ENCODE peak calls at places on chromosome 1, in eight cellular contexts. C is brain microvascular endothelial cell; U is Peyer's patch; W is GM23338; K is cardiac muscle cell; P is transverse colon; X is CD4-positive, alpha-beta T cell; Q is left ventricle myocardium inferior. S is an unnamed sample.

GRCh38 chr1:209728466-209728865 is 23.8 kb downstream of the HSD11B1 start:
- DNase-seq in X (no peak), W (no peak), Q (peak), P (no peak), U (no peak), C (no peak), K (no peak), S (no peak)

GRCh38 chr1:115413208-115413607 is 75.2 kb upstream of the NGF start:
- DNase-seq in U (no peak), W (no peak), C (no peak), K (no peak), Q (no peak), X (no peak), P (no peak), S (no peak)

GRCh38 chr1:30763654-30764248 is 6.2 kb upstream of the LAPTM5 start:
- DNase-seq in P (no peak), W (no peak), Q (no peak), C (peak), K (no peak), X (no peak), U (no peak), S (no peak)

GRCh38 chr1:164310166-164310565 is 248.8 kb upstream of the PBX1 start:
- DNase-seq in K (no peak), W (no peak), Q (no peak), U (no peak), C (peak), P (no peak), X (no peak), S (no peak)

GRCh38 chr1:52588535-52588934 is 13.6 kb upstream of the GPX7 start:
- DNase-seq in W (no peak), K (no peak), C (no peak), X (no peak), U (no peak), Q (no peak), P (no peak), S (no peak)

GRCh38 chr1:158819461-158820443 is 11.4 kb upstream of the MNDA start:
- DNase-seq in Q (no peak), X (no peak), P (no peak), U (no peak), W (no peak), C (peak), K (no peak), S (peak)

GRCh38 chr1:208054885-208055507 is 144.1 kb upstream of the CD34 start:
- DNase-seq in K (no peak), P (no peak), Q (no peak), W (no peak), U (no peak), C (no peak), X (no peak), S (no peak)

GRCh38 chr1:38997901-38998190 is 6.8 kb downstream of the AKIRIN1 start:
- DNase-seq in U (no peak), W (no peak), C (no peak), K (no peak), X (no peak), Q (no peak), P (no peak), S (no peak)

GRCh38 chr1:173742203-173742886 is 27.6 kb downstream of the KLHL20 start:
- DNase-seq in Q (no peak), X (no peak), C (no peak), K (no peak), W (no peak), P (no peak), U (no peak), S (no peak)

GRCh38 chr1:200336111-200336845 is 73.6 kb downstream of the ZNF281 start:
- DNase-seq in K (no peak), Q (no peak), U (no peak), C (no peak), P (no peak), W (peak), X (no peak), S (no peak)

GRCh38 chr1:100443739-100444571 is 91.6 kb downstream of the CDC14A start:
- DNase-seq in C (peak), U (no peak), Q (no peak), K (no peak), X (no peak), W (no peak), P (no peak), S (peak)

GRCh38 chr1:194300776-194301175 is 1114.4 kb upstream of the B3GALT2 start:
- DNase-seq in U (no peak), C (no peak), W (no peak), P (no peak), Q (no peak), X (no peak), K (no peak), S (no peak)

GRCh38 chr1:49036700-49037099 is 260.0 kb upstream of the BEND5 start:
- DNase-seq in U (no peak), X (no peak), Q (no peak), K (no peak), C (no peak), W (peak), P (no peak), S (no peak)

GRCh38 chr1:31042656-31043055 is 22.9 kb downstream of the PUM1 start:
- DNase-seq in W (no peak), P (no peak), Q (no peak), U (no peak), K (no peak), X (no peak), C (no peak), S (no peak)

GRCh38 chr1:26279598-26280332 is at the start of gene SH3BGRL3:
- DNase-seq in C (peak), X (peak), P (peak), W (peak), U (peak), Q (peak), K (peak), S (peak)

GRCh38 chr1:111420377-111420776 is 7.2 kb downstream of the OVGP1 start:
- DNase-seq in Q (no peak), C (no peak), W (no peak), P (no peak), U (no peak), K (no peak), X (no peak), S (no peak)

GRCh38 chr1:159936284-159936904 is 9.0 kb downstream of the IGSF9 start:
- DNase-seq in C (no peak), W (peak), K (peak), X (peak), Q (peak), U (peak), P (peak), S (peak)

GRCh38 chr1:37455516-37455915 is 18.9 kb upstream of the ZC3H12A start:
- DNase-seq in C (no peak), P (no peak), U (no peak), Q (no peak), K (no peak), X (no peak), W (no peak), S (no peak)

GRCh38 chr1:18443573-18444520 is 36.9 kb upstream of the KLHDC7A start:
- DNase-seq in K (no peak), W (no peak), U (no peak), P (no peak), X (no peak), C (no peak), Q (no peak), S (no peak)

GRCh38 chr1:45669379-45669778 is 17.0 kb downstream of the GPBP1L1 start:
- DNase-seq in W (no peak), U (no peak), P (no peak), X (no peak), K (no peak), C (no peak), Q (no peak), S (no peak)

GRCh38 chr1:179079113-179079761 is 2.6 kb upstream of the TOR3A start:
- DNase-seq in U (no peak), C (peak), X (peak), W (peak), P (peak), K (peak), Q (no peak), S (peak)

GRCh38 chr1:201737350-201738060 is 91.5 kb upstream of the IPO9 start:
- DNase-seq in X (no peak), C (peak), W (peak), K (peak), U (no peak), P (peak), Q (peak), S (no peak)

GRCh38 chr1:21884456-21885235 is 52.5 kb downstream of the HSPG2 start:
- DNase-seq in U (no peak), P (no peak), W (no peak), Q (no peak), X (no peak), K (no peak), C (no peak), S (no peak)

GRCh38 chr1:23895993-23896392 is 17.2 kb downstream of the CNR2 start:
- DNase-seq in C (no peak), W (no peak), K (no peak), P (no peak), X (no peak), Q (no peak), U (no peak), S (no peak)

GRCh38 chr1:24726741-24727140 is 18.5 kb upstream of the CLIC4 start:
- DNase-seq in X (no peak), P (no peak), U (no peak), W (no peak), K (no peak), Q (no peak), C (no peak), S (no peak)

GRCh38 chr1:175725684-175726083 is 17.7 kb downstream of the TNR start:
- DNase-seq in P (no peak), K (peak), U (no peak), W (peak), C (peak), Q (no peak), X (no peak), S (peak)

GRCh38 chr1:217917277-217917887 is 286.2 kb downstream of the SPATA17 start:
- DNase-seq in P (no peak), X (no peak), K (no peak), U (no peak), Q (no peak), W (no peak), C (no peak), S (no peak)

GRCh38 chr1:6807782-6808181 is 22.5 kb downstream of the CAMTA1 start:
- DNase-seq in P (peak), U (no peak), K (no peak), C (no peak), Q (no peak), W (no peak), X (no peak), S (no peak)

GRCh38 chr1:157766792-157767191 is 10.1 kb downstream of the FCRL2 start:
- DNase-seq in K (no peak), C (no peak), X (no peak), U (no peak), W (no peak), P (no peak), Q (no peak), S (no peak)

GRCh38 chr1:157773723-157774350 is 3.1 kb downstream of the FCRL2 start:
- DNase-seq in X (no peak), W (peak), K (peak), Q (no peak), U (no peak), P (peak), C (no peak), S (no peak)

GRCh38 chr1:157774412-157774811 is 2.5 kb downstream of the FCRL2 start:
- DNase-seq in U (no peak), W (no peak), X (no peak), Q (no peak), K (no peak), P (no peak), C (no peak), S (no peak)

GRCh38 chr1:157771666-157772425 is 5.1 kb downstream of the FCRL2 start:
- DNase-seq in U (no peak), X (no peak), K (no peak), Q (no peak), W (no peak), P (no peak), C (no peak), S (no peak)

GRCh38 chr1:157770442-157771043 is 6.4 kb downstream of the FCRL2 start:
- DNase-seq in U (no peak), P (no peak), X (no peak), K (no peak), C (no peak), W (peak), Q (no peak), S (no peak)
- TF ChIP-seq CTCF in U (no peak), P (no peak), X (no peak), K (no peak), C (peak), W (peak), Q (no peak), S (no peak)

DNA sequence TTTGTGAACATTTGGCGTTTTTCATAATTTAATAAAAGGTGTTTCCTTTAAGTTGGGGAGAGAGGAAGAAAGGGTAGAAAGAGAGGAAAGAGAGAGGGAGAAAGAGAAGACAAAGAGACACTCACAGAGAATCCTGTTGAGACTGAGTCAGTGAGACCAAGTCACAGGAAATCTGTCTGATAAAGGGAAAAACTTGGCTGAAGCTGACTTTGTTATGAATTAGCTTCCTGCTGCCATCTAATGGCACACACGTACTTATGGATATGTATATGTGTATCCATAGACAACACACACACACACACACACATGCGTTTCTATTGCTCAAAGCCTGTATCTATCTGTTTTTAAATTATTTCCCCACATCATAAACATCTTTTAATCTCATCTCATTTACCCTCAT is 42.5 kb upstream of the DISC1 start:
- DNase-seq in Q (no peak), P (no peak), W (no peak), X (no peak), C (peak), K (no peak), U (no peak), S (peak)
- TF ChIP-seq CTCF in Q (no peak), P (no peak), W (no peak), X (no peak), C (peak), K (peak), U (no peak), S (no peak)

GRCh38 chr1:109826446-109826845 is 62.7 kb upstream of the EPS8L3 start:
- DNase-seq in P (no peak), U (no peak), W (no peak), X (no peak), K (no peak), C (no peak), Q (no peak), S (no peak)

GRCh38 chr1:109822749-109823542 is 59.2 kb upstream of the EPS8L3 start:
- DNase-seq in K (no peak), X (no peak), Q (no peak), W (no peak), U (no peak), C (no peak), P (no peak), S (no peak)

GRCh38 chr1:109825774-109826173 is 62.1 kb upstream of the EPS8L3 start:
- DNase-seq in C (no peak), X (no peak), U (no peak), Q (no peak), W (no peak), K (no peak), P (no peak), S (no peak)

GRCh38 chr1:109823543-109824348 is 60.0 kb upstream of the EPS8L3 start:
- DNase-seq in K (peak), Q (peak), U (no peak), C (peak), X (no peak), W (no peak), P (no peak), S (no peak)

GRCh38 chr1:109824349-109825115 is 60.8 kb upstream of the EPS8L3 start:
- DNase-seq in X (no peak), K (no peak), C (no peak), W (no peak), Q (no peak), U (no peak), P (no peak), S (no peak)
- TF ChIP-seq CTCF in X (no peak), K (no peak), C (no peak), W (no peak), Q (no peak), U (no peak), P (no peak), S (no peak)

DNA sequence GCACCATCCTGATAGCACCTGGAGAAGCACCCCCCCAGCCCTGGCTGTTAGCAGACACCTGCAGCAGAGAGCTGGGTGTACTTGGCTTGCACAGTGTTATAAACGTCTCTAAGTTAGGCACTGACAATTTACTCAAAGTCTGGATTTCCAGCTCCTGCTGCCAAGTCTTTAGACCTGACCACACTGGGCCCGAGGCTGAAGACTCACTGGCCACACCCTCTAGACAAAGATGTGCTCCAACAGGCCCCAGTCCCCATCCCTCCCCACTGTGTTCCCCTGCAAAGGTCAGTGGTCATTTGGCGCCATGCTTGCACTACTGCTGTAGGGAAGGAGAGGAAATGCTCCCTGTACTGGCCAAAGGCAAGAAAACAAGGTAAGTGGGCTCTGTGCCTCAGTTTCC is 31.1 kb downstream of the PADI6 start:
- DNase-seq in X (no peak), Q (no peak), U (no peak), P (no peak), W (no peak), K (no peak), C (no peak), S (no peak)
- TF ChIP-seq CTCF in X (no peak), Q (no peak), U (no peak), P (no peak), W (no peak), K (no peak), C (no peak), S (no peak)

DNA sequence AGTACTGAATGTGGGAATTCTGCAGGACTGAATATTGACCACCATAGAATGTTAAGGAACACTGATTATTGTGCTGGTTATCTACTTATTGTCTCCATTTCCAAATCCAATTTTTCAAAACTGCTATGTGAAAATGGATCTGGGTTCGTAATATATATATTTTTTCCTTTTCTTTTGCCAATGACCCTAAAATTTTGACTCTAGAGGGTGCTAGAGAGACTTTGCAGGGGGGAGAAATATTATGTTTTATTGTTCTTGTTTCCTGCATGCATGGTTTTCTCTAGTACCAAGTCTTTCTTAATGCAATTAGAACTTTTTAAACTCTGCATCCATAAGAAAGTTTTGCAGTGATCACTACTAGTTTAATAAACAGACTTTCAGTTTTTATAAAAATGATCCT is 1256.9 kb downstream of the BRINP3 start:
- DNase-seq in K (no peak), C (no peak), X (no peak), P (no peak), Q (no peak), W (peak), U (no peak), S (no peak)
- TF ChIP-seq CTCF in K (peak), C (peak), X (no peak), P (no peak), Q (no peak), W (peak), U (no peak), S (no peak)

DNA sequence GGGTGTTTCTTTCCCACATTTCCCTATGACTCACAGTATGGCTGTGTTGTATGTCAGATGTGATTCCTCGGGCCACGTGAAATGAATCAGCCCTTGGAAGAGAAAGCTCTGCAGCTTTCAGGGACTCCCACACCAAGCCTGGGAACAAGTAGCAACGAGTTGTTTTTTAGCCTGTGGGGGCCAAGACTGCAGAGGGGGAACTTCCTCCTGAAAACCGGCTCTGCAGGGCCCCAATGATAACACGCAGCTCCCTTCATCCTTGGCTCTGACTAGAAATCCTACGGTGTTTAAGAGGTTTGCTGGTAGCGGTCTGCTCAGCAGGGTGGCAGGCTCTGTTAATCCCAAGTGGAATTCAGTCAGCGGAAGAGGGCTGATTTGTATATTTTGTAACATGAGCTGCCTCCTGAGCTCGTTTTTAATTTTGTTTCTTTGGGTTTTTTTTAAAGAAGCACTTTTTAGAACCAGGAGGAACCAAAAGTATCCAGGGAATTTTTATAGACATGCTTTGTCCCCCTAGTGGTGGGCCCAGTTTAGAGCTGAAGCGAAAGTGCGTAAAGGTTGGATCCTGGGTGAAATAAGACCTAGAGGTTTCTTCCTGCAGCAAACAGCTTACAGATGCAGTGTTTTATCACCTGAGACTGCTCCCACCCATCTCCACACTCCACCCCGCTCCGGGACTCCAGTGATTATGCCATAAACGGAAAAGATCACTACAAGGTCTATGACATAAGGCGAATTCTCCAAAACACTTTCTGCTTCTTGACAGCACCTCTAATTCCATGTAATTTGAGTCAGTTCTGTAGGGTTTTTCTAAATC is 48.8 kb downstream of the LAMC2 start:
- DNase-seq in K (peak), W (peak), U (no peak), X (no peak), P (peak), Q (peak), C (peak), S (no peak)
- TF ChIP-seq CTCF in K (peak), W (peak), U (peak), X (no peak), P (peak), Q (peak), C (peak), S (peak)

GRCh38 chr1:152546704-152547103 is 19.9 kb downstream of the LCE3E start:
- DNase-seq in W (no peak), Q (no peak), K (no peak), C (no peak), X (no peak), P (no peak), U (no peak), S (no peak)

GRCh38 chr1:152539901-152540300 is 25.6 kb downstream of the CRCT1 start:
- DNase-seq in P (no peak), K (no peak), C (no peak), X (no peak), U (no peak), W (no peak), Q (no peak), S (no peak)

GRCh38 chr1:152543808-152544207 is 22.8 kb downstream of the LCE3E start:
- DNase-seq in K (no peak), U (no peak), W (peak), Q (no peak), X (no peak), P (no peak), C (no peak), S (peak)
- TF ChIP-seq CTCF in K (no peak), U (no peak), W (peak), Q (no peak), X (no peak), P (no peak), C (no peak), S (no peak)

GRCh38 chr1:35901235-35901634 is 18.2 kb downstream of the AGO1 start:
- DNase-seq in X (no peak), K (no peak), C (no peak), Q (no peak), U (no peak), W (no peak), P (no peak), S (no peak)

GRCh38 chr1:35894183-35894582 is 11.2 kb downstream of the AGO1 start:
- DNase-seq in X (no peak), W (no peak), U (no peak), C (peak), K (no peak), P (no peak), Q (no peak), S (no peak)

GRCh38 chr1:35902671-35903070 is 19.7 kb downstream of the AGO1 start:
- DNase-seq in U (no peak), P (no peak), W (no peak), Q (no peak), K (no peak), X (no peak), C (no peak), S (no peak)

GRCh38 chr1:35899941-35900340 is 16.9 kb downstream of the AGO1 start:
- DNase-seq in K (no peak), Q (no peak), P (no peak), W (no peak), C (no peak), U (no peak), X (no peak), S (no peak)
- TF ChIP-seq CTCF in K (no peak), Q (no peak), P (no peak), W (no peak), C (peak), U (no peak), X (no peak), S (no peak)

S was measured in activated CD8-positive, alpha-beta T cell treated with anti-CD3 and anti-CD28 coated beads for 36 hours.